ENCODE peak calls at places on chromosomes 6 and 20, in ten cellular contexts. L, N, D, J, S, P, A, H, X and K are unnamed samples.

GRCh38 chr6:24126586-24127192 is 674 bp downstream of the NRSN1 start:
- DNase-seq in S (peak; percentile 79), A (no peak), P (no peak), D (peak; percentile 57), H (no peak), J (peak; percentile 53), X (peak; percentile 16), L (peak; percentile 79), N (peak; percentile 51), K (peak; percentile 55)

GRCh38 chr6:149897855-149898744 is at the start of gene RAET1E:
- DNase-seq in A (no peak), X (no peak), H (no peak), P (no peak), L (no peak), D (no peak), N (no peak), S (no peak), J (no peak), K (no peak)

GRCh38 chr6:161890959-161891358 is 617.1 kb upstream of the AGPAT4 start:
- DNase-seq in N (no peak), A (no peak), L (no peak), S (no peak), D (no peak), J (no peak), P (no peak), H (no peak), X (no peak), K (no peak)

GRCh38 chr6:97040355-97040860 is 115.9 kb downstream of the KLHL32 start:
- DNase-seq in X (no peak), S (no peak), L (no peak), N (no peak), P (no peak), H (no peak), J (no peak), D (no peak), A (no peak), K (no peak)

GRCh38 chr6:39102024-39102820 is 12.8 kb downstream of the SAYSD1 start:
- DNase-seq in D (no peak), J (no peak), L (peak; percentile 49), S (peak; percentile 70), X (no peak), A (no peak), H (no peak), N (no peak), P (no peak), K (no peak)

GRCh38 chr20:61120595-61121515 is 131.2 kb upstream of the CDH4 start:
- DNase-seq in J (no peak), H (peak; percentile 7), P (no peak), S (peak; percentile 66), L (no peak), A (peak; percentile 7), X (no peak), N (peak; percentile 65), D (peak; percentile 42), K (peak; percentile 62)

GRCh38 chr20:50931048-50931305 is 260 bp downstream of the ADNP start:
- DNase-seq in D (no peak), S (no peak), H (no peak), P (no peak), L (no peak), A (no peak), N (no peak), X (no peak), J (no peak), K (no peak)

GRCh38 chr6:4950849-4951533 is 52.8 kb downstream of the RPP40 start:
- DNase-seq in N (no peak), D (no peak), A (no peak), H (no peak), X (no peak), S (no peak), J (no peak), P (no peak), L (peak; percentile 7), K (no peak)

GRCh38 chr6:82738773-82739172 is 326.9 kb downstream of the UBE3D start:
- DNase-seq in L (no peak), X (no peak), J (no peak), N (no peak), A (no peak), H (no peak), S (no peak), P (no peak), D (no peak), K (no peak)

GRCh38 chr6:108497883-108498282 is 62.8 kb upstream of the FOXO3 start:
- DNase-seq in A (peak; percentile 13), X (no peak), L (no peak), D (peak; percentile 24), N (peak; percentile 66), S (peak; percentile 61), H (no peak), P (no peak), J (no peak), K (peak; percentile 35)

GRCh38 chr6:44733868-44734267 is 346.4 kb downstream of the CDC5L start:
- DNase-seq in A (no peak), J (no peak), H (no peak), N (no peak), L (no peak), X (no peak), P (no peak), D (no peak), S (no peak), K (no peak)